ENCODE peak calls at places on chromosomes 5 and 9, in seven cellular contexts. One of them, this sample, is unnamed.

GRCh38 chr5:523658-524441 is 399 bp downstream of the SLC9A3 start:
- DNase-seq in RWPE1: no peak
- DNase-seq in aorta: no peak
- DNase-seq in B cell: no peak
- DNase-seq in KG1: no peak
- DNase-seq in ELF-1: peak; percentile 24
- DNase-seq in mucosa of gallbladder: no peak
- DNase-seq in this sample: no peak

GRCh38 chr9:109715340-109715739 is 64.7 kb upstream of the PALM2AKAP2 start:
- DNase-seq in RWPE1: no peak
- DNase-seq in aorta: no peak
- DNase-seq in B cell: no peak
- DNase-seq in KG1: no peak
- DNase-seq in ELF-1: peak; percentile 16
- DNase-seq in mucosa of gallbladder: no peak
- DNase-seq in this sample: no peak

GRCh38 chr5:155270737-155271136 is 257.2 kb downstream of the KIF4B start:
- DNase-seq in RWPE1: no peak
- DNase-seq in aorta: no peak
- DNase-seq in B cell: no peak
- DNase-seq in KG1: no peak
- DNase-seq in ELF-1: no peak
- DNase-seq in mucosa of gallbladder: no peak
- DNase-seq in this sample: no peak

GRCh38 chr5:107553063-107553676 is 117.6 kb downstream of the EFNA5 start:
- DNase-seq in RWPE1: no peak
- DNase-seq in aorta: no peak
- DNase-seq in B cell: no peak
- DNase-seq in KG1: no peak
- DNase-seq in ELF-1: peak; percentile 50
- DNase-seq in mucosa of gallbladder: no peak
- DNase-seq in this sample: no peak

GRCh38 chr9:95085861-95086563 is 231.5 kb downstream of the FANCC start:
- DNase-seq in RWPE1: no peak
- DNase-seq in aorta: peak; percentile 70
- DNase-seq in B cell: no peak
- DNase-seq in KG1: no peak
- DNase-seq in ELF-1: no peak
- DNase-seq in mucosa of gallbladder: peak; percentile 57
- DNase-seq in this sample: no peak

GRCh38 chr5:159174511-159175168 is 34.7 kb downstream of the RNF145 start:
- DNase-seq in RWPE1: no peak
- DNase-seq in aorta: no peak
- DNase-seq in B cell: no peak
- DNase-seq in KG1: no peak
- DNase-seq in ELF-1: no peak
- DNase-seq in mucosa of gallbladder: no peak
- DNase-seq in this sample: no peak

GRCh38 chr5:179890751-179891682 is 16.7 kb downstream of the TBC1D9B start:
- DNase-seq in RWPE1: no peak
- DNase-seq in aorta: no peak
- DNase-seq in B cell: no peak
- DNase-seq in KG1: no peak
- DNase-seq in ELF-1: no peak
- DNase-seq in mucosa of gallbladder: no peak
- DNase-seq in this sample: no peak

GRCh38 chr5:124438390-124439380 is 307.8 kb downstream of the ZNF608 start:
- DNase-seq in RWPE1: no peak
- DNase-seq in aorta: no peak
- DNase-seq in B cell: no peak
- DNase-seq in KG1: no peak
- DNase-seq in ELF-1: peak; percentile 19
- DNase-seq in mucosa of gallbladder: no peak
- DNase-seq in this sample: no peak

GRCh38 chr5:40652441-40653220 is 27.1 kb upstream of the PTGER4 start:
- DNase-seq in RWPE1: no peak
- DNase-seq in aorta: no peak
- DNase-seq in B cell: no peak
- DNase-seq in KG1: no peak
- DNase-seq in ELF-1: no peak
- DNase-seq in mucosa of gallbladder: no peak
- DNase-seq in this sample: no peak

GRCh38 chr9:33249087-33249657 is 9.2 kb downstream of the SPINK4 start:
- DNase-seq in RWPE1: no peak
- DNase-seq in aorta: no peak
- DNase-seq in B cell: no peak
- DNase-seq in KG1: no peak
- DNase-seq in ELF-1: no peak
- DNase-seq in mucosa of gallbladder: no peak
- DNase-seq in this sample: no peak

GRCh38 chr9:137956039-137956438 is 78.5 kb downstream of the CACNA1B start:
- DNase-seq in RWPE1: no peak
- DNase-seq in aorta: no peak
- DNase-seq in B cell: no peak
- DNase-seq in KG1: no peak
- DNase-seq in ELF-1: no peak
- DNase-seq in mucosa of gallbladder: no peak
- DNase-seq in this sample: no peak

GRCh38 chr5:172638209-172638768 is 2.8 kb upstream of the NEURL1B start:
- DNase-seq in RWPE1: no peak
- DNase-seq in aorta: peak; percentile 16
- DNase-seq in B cell: no peak
- DNase-seq in KG1: no peak
- DNase-seq in ELF-1: no peak
- DNase-seq in mucosa of gallbladder: no peak
- DNase-seq in this sample: no peak

GRCh38 chr5:105943119-105943518 is 1727.6 kb downstream of the EFNA5 start:
- DNase-seq in RWPE1: no peak
- DNase-seq in aorta: no peak
- DNase-seq in B cell: no peak
- DNase-seq in KG1: no peak
- DNase-seq in ELF-1: no peak
- DNase-seq in mucosa of gallbladder: no peak
- DNase-seq in this sample: no peak

GRCh38 chr9:18362901-18363685 is 110.9 kb upstream of the ADAMTSL1 start:
- DNase-seq in RWPE1: no peak
- DNase-seq in aorta: no peak
- DNase-seq in B cell: no peak
- DNase-seq in KG1: no peak
- DNase-seq in ELF-1: no peak
- DNase-seq in mucosa of gallbladder: no peak
- DNase-seq in this sample: no peak

GRCh38 chr9:96655198-96655851 is at the start of gene PRXL2C:
- DNase-seq in RWPE1: peak; percentile 75
- DNase-seq in aorta: peak; percentile 98
- DNase-seq in B cell: peak; percentile 84
- DNase-seq in KG1: no peak
- DNase-seq in ELF-1: peak; percentile 52
- DNase-seq in mucosa of gallbladder: peak; percentile 73
- DNase-seq in this sample: no peak

GRCh38 chr5:123599171-123599570 is 87.2 kb downstream of the CSNK1G3 start:
- DNase-seq in RWPE1: no peak
- DNase-seq in aorta: no peak
- DNase-seq in B cell: no peak
- DNase-seq in KG1: no peak
- DNase-seq in ELF-1: no peak
- DNase-seq in mucosa of gallbladder: no peak
- DNase-seq in this sample: no peak

GRCh38 chr5:133041910-133042309 is 9.9 kb upstream of the HSPA4 start:
- DNase-seq in RWPE1: no peak
- DNase-seq in aorta: no peak
- DNase-seq in B cell: no peak
- DNase-seq in KG1: no peak
- DNase-seq in ELF-1: no peak
- DNase-seq in mucosa of gallbladder: no peak
- DNase-seq in this sample: no peak

GRCh38 chr5:151264113-151264512 is 11.1 kb downstream of the GM2A start:
- DNase-seq in RWPE1: peak; percentile 95
- DNase-seq in aorta: no peak
- DNase-seq in B cell: peak; percentile 1
- DNase-seq in KG1: no peak
- DNase-seq in ELF-1: no peak
- DNase-seq in mucosa of gallbladder: no peak
- DNase-seq in this sample: no peak

GRCh38 chr9:107153336-107153735 is 129.7 kb upstream of the RAD23B start:
- DNase-seq in RWPE1: no peak
- DNase-seq in aorta: no peak
- DNase-seq in B cell: no peak
- DNase-seq in KG1: no peak
- DNase-seq in ELF-1: no peak
- DNase-seq in mucosa of gallbladder: no peak
- DNase-seq in this sample: no peak